ENCODE peak calls at places on chromosomes 2 and 18, in seven cellular contexts. One of them, this sample, is unnamed.

GRCh38 chr2:27737676-27738348 is 33.7 kb upstream of the MRPL33 start:
- DNase-seq in astrocyte of the cerebellum: no peak
- DNase-seq in amygdala: no peak
- DNase-seq in caudate nucleus: no peak
- DNase-seq in ovary: no peak
- DNase-seq in mucosa of gallbladder: peak
- DNase-seq in tibial nerve: no peak
- DNase-seq in this sample: no peak

GRCh38 chr2:183371545-183371944 is 247.3 kb downstream of the NUP35 start:
- DNase-seq in ovary: no peak
- DNase-seq in mucosa of gallbladder: no peak
- DNase-seq in tibial nerve: no peak
- DNase-seq in amygdala: no peak
- DNase-seq in caudate nucleus: no peak
- DNase-seq in astrocyte of the cerebellum: no peak
- DNase-seq in this sample: no peak

GRCh38 chr2:213306320-213306942 is 22.2 kb downstream of the SPAG16 start:
- DNase-seq in astrocyte of the cerebellum: peak
- DNase-seq in tibial nerve: no peak
- DNase-seq in mucosa of gallbladder: peak
- DNase-seq in caudate nucleus: no peak
- DNase-seq in ovary: peak
- DNase-seq in amygdala: no peak
- DNase-seq in this sample: no peak

GRCh38 chr2:212843409-212844199 is 305.0 kb upstream of the ERBB4 start:
- DNase-seq in astrocyte of the cerebellum: peak
- DNase-seq in caudate nucleus: no peak
- DNase-seq in amygdala: no peak
- DNase-seq in ovary: no peak
- DNase-seq in tibial nerve: no peak
- DNase-seq in mucosa of gallbladder: no peak
- DNase-seq in this sample: no peak

GRCh38 chr18:3873698-3874495 is 423.9 kb downstream of the TGIF1 start:
- DNase-seq in caudate nucleus: no peak
- DNase-seq in tibial nerve: no peak
- DNase-seq in mucosa of gallbladder: no peak
- DNase-seq in amygdala: no peak
- DNase-seq in ovary: no peak
- DNase-seq in astrocyte of the cerebellum: no peak
- DNase-seq in this sample: no peak

GRCh38 chr2:36741188-36741587 is 44.7 kb downstream of the VIT start:
- DNase-seq in caudate nucleus: no peak
- DNase-seq in amygdala: no peak
- DNase-seq in tibial nerve: no peak
- DNase-seq in astrocyte of the cerebellum: no peak
- DNase-seq in mucosa of gallbladder: no peak
- DNase-seq in ovary: no peak
- DNase-seq in this sample: no peak

GRCh38 chr18:53319628-53320027 is 904.8 kb downstream of the MBD2 start:
- DNase-seq in mucosa of gallbladder: no peak
- DNase-seq in tibial nerve: no peak
- DNase-seq in astrocyte of the cerebellum: no peak
- DNase-seq in amygdala: no peak
- DNase-seq in caudate nucleus: no peak
- DNase-seq in ovary: no peak
- DNase-seq in this sample: no peak

GRCh38 chr2:167908786-167909185 is 338.6 kb downstream of the STK39 start:
- DNase-seq in caudate nucleus: no peak
- DNase-seq in astrocyte of the cerebellum: no peak
- DNase-seq in tibial nerve: no peak
- DNase-seq in amygdala: no peak
- DNase-seq in ovary: no peak
- DNase-seq in mucosa of gallbladder: no peak
- DNase-seq in this sample: no peak

GRCh38 chr18:22155584-22155983 is 13.8 kb upstream of the GATA6 start:
- DNase-seq in astrocyte of the cerebellum: no peak
- DNase-seq in amygdala: no peak
- DNase-seq in mucosa of gallbladder: no peak
- DNase-seq in tibial nerve: no peak
- DNase-seq in caudate nucleus: no peak
- DNase-seq in ovary: no peak
- DNase-seq in this sample: no peak

GRCh38 chr2:161995553-161996016 is 78.4 kb downstream of the DPP4 start:
- DNase-seq in astrocyte of the cerebellum: no peak
- DNase-seq in ovary: no peak
- DNase-seq in tibial nerve: no peak
- DNase-seq in caudate nucleus: no peak
- DNase-seq in mucosa of gallbladder: no peak
- DNase-seq in amygdala: no peak
- DNase-seq in this sample: no peak

GRCh38 chr18:51266736-51267135 is 69.3 kb upstream of the MEX3C start:
- DNase-seq in ovary: no peak
- DNase-seq in tibial nerve: no peak
- DNase-seq in amygdala: no peak
- DNase-seq in astrocyte of the cerebellum: no peak
- DNase-seq in mucosa of gallbladder: no peak
- DNase-seq in caudate nucleus: no peak
- DNase-seq in this sample: no peak

GRCh38 chr2:11286323-11286722 is 58.1 kb downstream of the ROCK2 start:
- DNase-seq in astrocyte of the cerebellum: no peak
- DNase-seq in caudate nucleus: no peak
- DNase-seq in mucosa of gallbladder: no peak
- DNase-seq in tibial nerve: no peak
- DNase-seq in amygdala: no peak
- DNase-seq in ovary: no peak
- DNase-seq in this sample: no peak

GRCh38 chr18:77062518-77063003 is 70.0 kb downstream of the MBP start:
- DNase-seq in astrocyte of the cerebellum: peak
- DNase-seq in tibial nerve: no peak
- DNase-seq in mucosa of gallbladder: no peak
- DNase-seq in ovary: no peak
- DNase-seq in amygdala: no peak
- DNase-seq in caudate nucleus: no peak
- DNase-seq in this sample: peak

GRCh38 chr18:70781860-70782453 is 493.1 kb downstream of the SOCS6 start:
- DNase-seq in ovary: no peak
- DNase-seq in amygdala: peak
- DNase-seq in mucosa of gallbladder: peak
- DNase-seq in caudate nucleus: peak
- DNase-seq in tibial nerve: no peak
- DNase-seq in astrocyte of the cerebellum: peak
- DNase-seq in this sample: peak

GRCh38 chr2:44676379-44676778 is 265.1 kb upstream of the SIX3 start:
- DNase-seq in caudate nucleus: no peak
- DNase-seq in tibial nerve: no peak
- DNase-seq in ovary: no peak
- DNase-seq in amygdala: no peak
- DNase-seq in astrocyte of the cerebellum: no peak
- DNase-seq in mucosa of gallbladder: no peak
- DNase-seq in this sample: peak

GRCh38 chr2:72562451-72563153 is 263.2 kb downstream of the EXOC6B start:
- DNase-seq in tibial nerve: no peak
- DNase-seq in caudate nucleus: no peak
- DNase-seq in ovary: no peak
- DNase-seq in amygdala: no peak
- DNase-seq in mucosa of gallbladder: no peak
- DNase-seq in astrocyte of the cerebellum: no peak
- DNase-seq in this sample: peak

GRCh38 chr2:205708231-205708631 is 25.9 kb downstream of the NRP2 start:
- DNase-seq in ovary: peak
- DNase-seq in tibial nerve: no peak
- DNase-seq in mucosa of gallbladder: peak
- DNase-seq in caudate nucleus: no peak
- DNase-seq in amygdala: no peak
- DNase-seq in astrocyte of the cerebellum: peak
- DNase-seq in this sample: no peak

GRCh38 chr2:714005-714741 is 37.0 kb upstream of the TMEM18 start:
- DNase-seq in amygdala: no peak
- DNase-seq in astrocyte of the cerebellum: peak
- DNase-seq in ovary: peak
- DNase-seq in tibial nerve: no peak
- DNase-seq in mucosa of gallbladder: peak
- DNase-seq in caudate nucleus: no peak
- DNase-seq in this sample: peak

GRCh38 chr2:239544141-239544800 is 143.5 kb upstream of the HDAC4 start:
- DNase-seq in ovary: no peak
- DNase-seq in mucosa of gallbladder: peak
- DNase-seq in tibial nerve: no peak
- DNase-seq in amygdala: no peak
- DNase-seq in caudate nucleus: no peak
- DNase-seq in astrocyte of the cerebellum: peak
- DNase-seq in this sample: no peak

GRCh38 chr18:7325126-7325430 is 94.2 kb downstream of the LRRC30 start:
- DNase-seq in caudate nucleus: no peak
- DNase-seq in mucosa of gallbladder: no peak
- DNase-seq in astrocyte of the cerebellum: no peak
- DNase-seq in ovary: no peak
- DNase-seq in amygdala: no peak
- DNase-seq in tibial nerve: no peak
- DNase-seq in this sample: no peak